ENCODE peak calls at places on chromosomes 2 and 18, in six cellular contexts. Z is uterus, Y is OCI-LY7, X is ovary, I is testis, E is PC-3. S is an unnamed sample. For H3K36me3, the result is how much of the 10 kb centered on the place peaks cover.

GRCh38 chr18:6729247-6730091 is at the start of gene ARHGAP28:
- DNase-seq in Z (peak), Y (no peak), X (peak), I (peak), E (peak), S (peak)

GRCh38 chr2:66370824-66371223 is 64.1 kb upstream of the MEIS1 start:
- DNase-seq in Z (no peak), Y (no peak), X (no peak), I (no peak), E (peak), S (no peak)

GRCh38 chr18:57243624-57244179 is 96.8 kb downstream of the BOD1L2 start:
- DNase-seq in Z (no peak), Y (no peak), X (no peak), I (no peak), E (no peak), S (no peak)

GRCh38 chr2:42009657-42010580 is 37.9 kb upstream of the PKDCC start:
- DNase-seq in Z (no peak), Y (no peak), X (no peak), I (no peak), E (no peak), S (no peak)

GRCh38 chr2:11930211-11930761 is 183.9 kb downstream of the LPIN1 start:
- DNase-seq in Z (no peak), Y (no peak), X (no peak), I (no peak), E (no peak), S (no peak)

GRCh38 chr2:20490300-20491181 is 43.7 kb downstream of the RHOB start:
- DNase-seq in Z (peak), Y (no peak), X (peak), I (peak), E (no peak), S (no peak)

GRCh38 chr2:129934044-129934822 is 45.2 kb upstream of the RAB6C start:
- DNase-seq in Z (no peak), Y (no peak), X (no peak), I (no peak), E (no peak), S (peak)

GRCh38 chr2:69384618-69385081 is 2.4 kb downstream of the GFPT1 start:
- DNase-seq in Z (no peak), Y (no peak), X (no peak), I (no peak), E (peak), S (no peak)

GRCh38 chr2:134137182-134137595 is 116.7 kb upstream of the MGAT5 start:
- DNase-seq in Z (no peak), Y (no peak), X (peak), I (no peak), E (peak), S (no peak)

GRCh38 chr18:58112174-58112573 is 68.1 kb downstream of the NEDD4L start:
- DNase-seq in Z (no peak), Y (no peak), X (no peak), I (no peak), E (no peak), S (no peak)

GRCh38 chr18:12408247-12408869 is 629 bp downstream of the PRELID3A start:
- DNase-seq in Z (no peak), Y (peak), X (no peak), I (peak), E (peak), S (no peak)

GRCh38 chr2:168604252-168604651 is 148.2 kb downstream of the CERS6 start:
- DNase-seq in Z (no peak), Y (no peak), X (no peak), I (no peak), E (no peak), S (no peak)

GRCh38 chr2:168601739-168602138 is 145.7 kb downstream of the CERS6 start:
- DNase-seq in Z (no peak), Y (no peak), X (no peak), I (no peak), E (no peak), S (no peak)

GRCh38 chr2:168602846-168603406 is 146.9 kb downstream of the CERS6 start:
- DNase-seq in Z (no peak), Y (no peak), X (no peak), I (no peak), E (no peak), S (no peak)

GRCh38 chr2:168600970-168601369 is 144.9 kb downstream of the CERS6 start:
- DNase-seq in Z (no peak), Y (no peak), X (no peak), I (no peak), E (no peak), S (no peak)

DNA sequence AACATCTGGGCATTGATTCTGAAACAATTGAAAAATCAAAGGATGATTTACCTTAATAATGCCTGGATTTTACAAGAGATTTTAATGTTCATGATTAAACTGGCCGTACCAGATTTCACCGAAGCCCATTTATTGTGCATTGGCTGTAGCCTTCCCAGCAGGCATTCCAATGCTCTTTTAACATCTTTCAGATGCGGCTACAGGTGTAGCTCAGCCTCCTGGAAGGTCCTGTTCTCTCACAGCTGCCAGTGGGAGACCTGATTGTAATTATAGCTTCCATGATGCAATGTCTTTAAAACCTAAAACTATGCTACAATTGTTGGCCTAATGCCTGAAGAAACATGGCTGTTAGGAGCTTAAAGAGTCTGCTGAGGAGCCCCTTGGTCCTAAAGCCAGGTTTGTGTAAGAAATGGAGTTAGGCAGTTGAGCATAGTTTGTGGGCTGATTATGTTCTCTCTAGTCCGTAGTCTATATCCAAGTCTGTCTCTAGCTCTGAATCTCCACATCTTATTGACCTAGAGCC is 147.4 kb downstream of the CERS6 start:
- DNase-seq in Z (no peak), Y (no peak), X (no peak), I (no peak), E (no peak), S (peak)
- H3K4me3 ChIP-seq in Z (no peak), Y (no peak), X (no peak), I (no peak), E (no peak), S (no peak)

GRCh38 chr18:8822643-8823042 is 117.3 kb downstream of the MTCL1 start:
- DNase-seq in Z (no peak), Y (no peak), X (no peak), I (no peak), E (no peak), S (no peak)
- H3K36me3 ChIP-seq in Z (under half), Y (half or more), X (under half), I (under half), E (under half), S (under half)

GRCh38 chr2:145690183-145690582 is 1170.3 kb upstream of the ZEB2 start:
- DNase-seq in Z (no peak), Y (no peak), X (no peak), I (no peak), E (no peak), S (no peak)

GRCh38 chr2:145689277-145689676 is 1169.4 kb upstream of the ZEB2 start:
- DNase-seq in Z (no peak), Y (no peak), X (no peak), I (no peak), E (no peak), S (no peak)

GRCh38 chr2:145688156-145688555 is 1168.2 kb upstream of the ZEB2 start:
- DNase-seq in Z (no peak), Y (no peak), X (no peak), I (no peak), E (no peak), S (no peak)

GRCh38 chr2:145685323-145686050 is 1165.6 kb upstream of the ZEB2 start:
- DNase-seq in Z (no peak), Y (no peak), X (no peak), I (no peak), E (peak), S (no peak)

DNA sequence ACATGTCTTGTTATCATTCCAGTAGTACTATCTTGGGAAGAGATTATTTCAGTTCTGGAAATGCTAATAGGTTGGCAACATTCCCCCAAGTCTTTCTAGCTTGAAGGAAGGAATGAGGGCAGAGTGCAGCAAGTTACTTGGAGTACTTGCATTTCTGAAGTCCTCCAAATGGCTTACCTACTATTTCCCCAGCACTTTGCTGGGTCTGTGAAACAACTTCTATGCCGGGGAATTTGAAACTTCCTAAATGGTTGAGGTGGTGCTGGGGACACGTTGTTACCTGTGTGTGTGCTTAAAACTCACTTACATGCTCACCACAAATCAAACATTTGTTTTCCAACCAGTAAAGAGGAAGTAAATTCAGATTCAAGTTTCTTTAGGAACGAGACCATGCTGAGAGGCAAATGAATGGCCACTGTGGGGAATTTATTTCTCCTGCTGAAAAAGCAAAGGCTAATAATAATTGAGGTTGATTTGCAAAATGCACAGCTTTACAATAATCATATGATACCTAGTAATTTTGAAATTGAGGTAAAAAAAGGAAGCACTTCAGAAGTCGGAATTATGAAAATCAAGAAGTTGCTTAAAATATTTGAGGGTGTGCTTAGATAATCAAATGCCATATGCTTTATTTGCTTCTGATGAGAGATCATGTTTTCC is 1167.7 kb upstream of the ZEB2 start:
- DNase-seq in Z (no peak), Y (peak), X (no peak), I (no peak), E (peak), S (no peak)
- H3K4me3 ChIP-seq in Z (no peak), Y (no peak), X (no peak), I (no peak), E (no peak), S (no peak)

GRCh38 chr2:30238143-30238800 is 6.9 kb downstream of the LBH start:
- DNase-seq in Z (no peak), Y (no peak), X (no peak), I (no peak), E (no peak), S (no peak)
- H3K36me3 ChIP-seq in Z (under half), Y (under half), X (under half), I (under half), E (under half), S (under half)

S was measured in H7.